ENCODE peak calls at places on chromosomes 2 and 18, in four cellular contexts. K, G, I and H are unnamed samples.

GRCh38 chr2:65349863-65350262 is 82.5 kb downstream of the SPRED2 start:
- DNase-seq in K (no peak), G (no peak), I (peak; percentile 79), H (peak; percentile 41)

GRCh38 chr2:107358921-107359320 is 467.8 kb upstream of the RGPD4 start:
- DNase-seq in K (no peak), G (no peak), I (no peak), H (no peak)

GRCh38 chr2:240436626-240437180 is 1.2 kb downstream of the GPC1 start:
- DNase-seq in K (no peak), G (no peak), I (peak; percentile 73), H (no peak)

GRCh38 chr2:20422679-20423271 is 24.1 kb upstream of the RHOB start:
- DNase-seq in K (no peak), G (no peak), I (peak; percentile 78), H (no peak)

GRCh38 chr2:26883971-26884370 is 36.0 kb downstream of the DPYSL5 start:
- DNase-seq in K (no peak), G (no peak), I (no peak), H (no peak)

GRCh38 chr2:27303093-27304025 is 4.9 kb downstream of the UCN start:
- DNase-seq in K (no peak), G (no peak), I (no peak), H (peak; percentile 73)

GRCh38 chr2:24820598-24821432 is 27.6 kb downstream of the CENPO start:
- DNase-seq in K (peak; percentile 12), G (no peak), I (peak; percentile 41), H (peak; percentile 12)

GRCh38 chr2:46254474-46254873 is 42.7 kb upstream of the EPAS1 start:
- DNase-seq in K (no peak), G (no peak), I (no peak), H (no peak)

GRCh38 chr2:184597996-184598312 is 375 bp upstream of the ZNF804A start:
- DNase-seq in K (no peak), G (no peak), I (no peak), H (no peak)

GRCh38 chr2:190682168-190682567 is 33.3 kb downstream of the NAB1 start:
- DNase-seq in K (no peak), G (no peak), I (no peak), H (no peak)

GRCh38 chr2:219441451-219442205 is 7.0 kb downstream of the SPEG start:
- DNase-seq in K (no peak), G (peak; percentile 72), I (peak; percentile 89), H (peak; percentile 97)

GRCh38 chr2:175282300-175282699 is 100.8 kb upstream of the ATP5MC3 start:
- DNase-seq in K (no peak), G (no peak), I (no peak), H (no peak)

GRCh38 chr18:22637787-22638186 is 220.1 kb upstream of the CTAGE1 start:
- DNase-seq in K (no peak), G (no peak), I (no peak), H (no peak)

GRCh38 chr2:232310189-232310588 is 68.4 kb upstream of the ALPP start:
- DNase-seq in K (peak; percentile 50), G (no peak), I (no peak), H (no peak)

GRCh38 chr2:54772110-54772509 is 48.6 kb downstream of the EML6 start:
- DNase-seq in K (no peak), G (no peak), I (no peak), H (no peak)

GRCh38 chr2:141906673-141907072 is 224.1 kb downstream of the LRP1B start:
- DNase-seq in K (no peak), G (no peak), I (no peak), H (no peak)

GRCh38 chr2:206054952-206055351 is 31.0 kb downstream of the INO80D start:
- DNase-seq in K (no peak), G (no peak), I (no peak), H (no peak)
- TF ChIP-seq CTCF in K (no peak), G (no peak), I (no peak), H (no peak)

GRCh38 chr2:78427170-78427569 is 598.3 kb upstream of the REG3G start:
- DNase-seq in K (no peak), G (no peak), I (no peak), H (no peak)

GRCh38 chr2:78431241-78431640 is 594.3 kb upstream of the REG3G start:
- DNase-seq in K (no peak), G (no peak), I (no peak), H (no peak)
- TF ChIP-seq CTCF in K (no peak), G (no peak), I (no peak), H (peak; percentile 38)

GRCh38 chr2:160156084-160156483 is 44.0 kb downstream of the ITGB6 start:
- DNase-seq in K (no peak), G (no peak), I (no peak), H (no peak)
- TF ChIP-seq CTCF in K (no peak), G (no peak), I (no peak), H (no peak)

DNA sequence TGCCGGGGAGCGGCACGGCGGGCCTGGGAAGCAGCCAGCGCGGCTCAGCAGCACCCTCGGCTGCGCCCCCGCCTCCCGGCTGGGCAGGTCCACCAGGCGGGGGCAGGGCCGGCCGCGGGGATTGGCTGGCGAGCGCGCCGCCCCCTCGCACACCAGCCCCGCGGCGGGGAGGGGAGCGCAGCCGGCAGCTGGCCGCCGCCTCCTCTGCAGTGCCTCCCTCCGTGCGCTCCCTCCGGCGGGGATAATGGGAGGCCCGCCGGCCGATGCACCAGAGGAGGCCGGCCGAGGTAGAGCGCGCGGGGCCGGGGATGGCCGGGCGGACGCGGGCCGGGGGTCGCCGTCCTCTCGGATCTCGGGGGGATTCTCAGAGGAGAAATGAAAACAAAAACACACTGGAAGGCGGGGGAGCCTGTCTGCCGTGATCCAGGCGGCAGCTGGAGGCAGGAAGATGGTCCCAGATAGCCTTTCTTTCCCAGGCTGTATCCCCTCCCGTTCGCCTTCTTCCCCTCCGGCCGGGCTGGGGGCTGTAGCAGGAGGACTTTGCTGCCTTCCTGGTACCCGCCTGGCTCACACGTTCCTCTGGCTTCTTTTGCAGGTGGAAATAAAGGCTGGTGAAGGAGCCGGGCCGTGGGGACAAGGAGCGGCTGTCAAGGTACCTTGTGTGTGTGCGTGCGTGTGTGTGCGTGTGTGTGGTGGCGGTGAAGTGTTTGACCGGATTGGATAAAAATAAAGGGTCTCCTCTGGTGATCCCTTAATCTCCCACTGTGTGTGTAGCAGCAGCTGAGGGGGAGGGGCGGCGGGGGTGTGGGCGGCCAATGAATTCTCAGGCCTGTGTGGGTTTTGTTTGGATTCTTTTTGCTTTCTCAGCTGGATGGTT is 18.0 kb downstream of the TET3 start:
- DNase-seq in K (peak; percentile 87), G (peak; percentile 75), I (peak; percentile 90), H (peak; percentile 82)
- TF ChIP-seq CTCF in K (no peak), G (no peak), I (no peak), H (no peak)

GRCh38 chr2:124018894-124019293 is 6.2 kb upstream of the CNTNAP5 start:
- DNase-seq in K (no peak), G (no peak), I (no peak), H (no peak)
- TF ChIP-seq CTCF in K (no peak), G (no peak), I (no peak), H (peak; percentile 40)

GRCh38 chr2:140893685-140894084 is 1237.1 kb downstream of the LRP1B start:
- DNase-seq in K (no peak), G (no peak), I (no peak), H (no peak)

GRCh38 chr2:140895378-140895777 is 1235.4 kb downstream of the LRP1B start:
- DNase-seq in K (no peak), G (no peak), I (no peak), H (no peak)

GRCh38 chr2:140892429-140892828 is 1238.4 kb downstream of the LRP1B start:
- DNase-seq in K (no peak), G (no peak), I (no peak), H (no peak)

GRCh38 chr2:140892911-140893637 is 1237.7 kb downstream of the LRP1B start:
- DNase-seq in K (no peak), G (no peak), I (no peak), H (no peak)

DNA sequence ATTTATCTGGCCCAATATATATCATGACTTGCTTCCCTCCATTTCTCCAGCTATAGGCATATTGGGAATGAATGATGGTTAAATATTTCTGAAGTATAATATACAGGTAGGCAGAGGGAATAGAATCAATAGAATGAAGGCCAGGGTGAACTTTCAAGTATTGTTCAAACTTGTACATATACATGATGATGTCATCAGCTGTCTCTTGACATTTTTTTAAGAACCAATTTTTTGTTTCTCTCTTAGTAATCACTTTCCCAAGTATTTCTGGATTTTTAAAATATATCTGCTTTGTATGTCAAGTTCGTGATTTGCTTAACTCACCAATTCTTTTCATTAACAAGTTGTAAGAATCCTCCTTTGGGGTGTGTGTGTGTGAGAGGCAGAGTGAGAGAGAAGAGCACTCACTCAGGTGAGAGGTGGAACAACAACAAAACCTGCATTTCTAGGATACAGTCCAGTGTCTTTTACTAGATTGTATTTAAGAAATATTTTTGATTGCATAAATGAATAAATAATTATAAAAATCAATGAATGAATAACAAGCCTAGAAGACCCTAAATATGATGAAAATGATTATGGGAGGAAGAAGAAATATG is 1239.1 kb downstream of the LRP1B start:
- DNase-seq in K (no peak), G (no peak), I (no peak), H (no peak)
- TF ChIP-seq CTCF in K (no peak), G (no peak), I (no peak), H (no peak)

GRCh38 chr18:79962311-79962710 is 2.1 kb upstream of the HSBP1L1 start:
- DNase-seq in K (no peak), G (no peak), I (peak; percentile 17), H (no peak)

GRCh38 chr18:79965119-79965902 is 868 bp downstream of the HSBP1L1 start:
- DNase-seq in K (no peak), G (no peak), I (peak; percentile 77), H (no peak)

GRCh38 chr18:79963658-79964329 is 649 bp upstream of the HSBP1L1 start:
- DNase-seq in K (no peak), G (no peak), I (no peak), H (no peak)

GRCh38 chr18:79962835-79963657 is 1.4 kb upstream of the HSBP1L1 start:
- DNase-seq in K (no peak), G (no peak), I (peak; percentile 43), H (no peak)

DNA sequence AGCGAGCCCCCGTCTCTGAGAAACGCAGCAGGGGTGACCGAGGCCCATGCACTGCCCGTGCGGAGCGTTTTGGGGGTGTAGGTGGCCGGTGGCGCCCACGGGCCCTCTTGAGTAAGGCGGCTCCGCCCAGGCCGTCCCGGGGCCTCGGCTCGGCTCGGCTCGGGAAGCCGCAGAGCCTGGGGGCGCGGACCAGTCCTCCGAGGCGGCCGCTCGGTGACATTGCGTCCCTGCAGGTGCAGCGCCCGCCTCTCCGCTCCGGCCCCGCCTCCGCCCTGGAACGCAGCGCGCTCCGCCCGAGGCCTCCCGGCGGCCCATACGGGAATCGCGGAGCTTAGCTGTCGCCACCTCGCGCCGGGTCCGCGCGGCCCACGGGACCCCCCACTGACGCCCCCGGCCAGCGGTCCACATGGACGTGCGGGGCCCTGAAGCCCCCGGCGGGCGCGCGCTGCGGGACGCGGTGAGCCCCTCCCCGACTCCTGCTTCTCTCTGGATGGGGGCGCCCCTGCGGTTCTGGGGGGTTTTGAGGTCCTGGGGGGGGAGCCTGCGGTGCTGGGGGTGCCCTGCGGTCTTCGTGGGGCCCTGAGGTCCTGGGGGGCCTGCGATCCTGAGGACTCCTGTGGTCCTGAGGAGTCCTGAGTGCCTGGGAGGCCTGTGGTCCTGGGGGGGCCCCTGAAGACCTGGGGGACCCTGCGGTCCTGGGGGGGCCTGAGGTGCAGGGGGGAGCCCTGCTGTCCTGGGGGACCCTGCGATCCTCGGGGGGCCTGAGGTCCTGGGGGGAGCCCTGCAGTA is at the start of gene HSBP1L1:
- DNase-seq in K (no peak), G (peak; percentile 58), I (peak; percentile 73), H (no peak)
- TF ChIP-seq CTCF in K (no peak), G (peak; percentile 28), I (no peak), H (peak; percentile 7)